ENCODE peak calls at places on chromosomes 1 and 21, in six cellular contexts. W is activated CD4-positive, alpha-beta T cell treated with anti-CD3 and anti-CD28 coated beads, Interleukin-2, amount 50 U/mL, for 1 hour; N is stimulated activated CD4-positive, alpha-beta T cell treated with anti-CD3 and anti-CD28 coated beads, Interleukin-2, amount 100 ng/mL, for 48 hours; T is stimulated activated CD8-positive, alpha-beta memory T cell treated with anti-CD3 and anti-CD28 coated beads, Interleukin-2, amount 100 ng/mL, for 1 hour; S is iPS DF 6.9; U is HAP-1. Z is an unnamed sample.

GRCh38 chr1:165542015-165542631 is 1.7 kb upstream of the LRRC52 start:
- DNase-seq in S (no peak), W (no peak), U (no peak), N (no peak), T (no peak), Z (no peak)

GRCh38 chr1:234627009-234627950 is 17.3 kb upstream of the IRF2BP2 start:
- DNase-seq in W (no peak), U (no peak), S (no peak), N (no peak), T (no peak), Z (no peak)

GRCh38 chr1:25971044-25971881 is 26.6 kb downstream of the PAFAH2 start:
- DNase-seq in T (no peak), S (no peak), N (no peak), W (peak), U (no peak), Z (peak)

GRCh38 chr1:115814685-115815398 is 26.1 kb downstream of the NHLH2 start:
- DNase-seq in T (no peak), W (no peak), N (no peak), S (no peak), U (no peak), Z (no peak)

GRCh38 chr1:166676981-166677380 is 162.3 kb upstream of the POGK start:
- DNase-seq in T (no peak), N (no peak), S (no peak), W (no peak), U (no peak), Z (no peak)

GRCh38 chr21:29022141-29022540 is 2.3 kb upstream of the USP16 start:
- DNase-seq in W (no peak), T (no peak), S (no peak), N (no peak), U (no peak), Z (peak)

GRCh38 chr1:118338991-118339390 is 154.0 kb upstream of the SPAG17 start:
- DNase-seq in S (no peak), W (no peak), N (no peak), U (no peak), T (no peak), Z (no peak)

GRCh38 chr1:23555949-23556640 is 3.2 kb downstream of the ID3 start:
- DNase-seq in N (no peak), S (no peak), W (no peak), T (no peak), U (peak), Z (no peak)

GRCh38 chr1:68211781-68212180 is 20.5 kb downstream of the WLS start:
- DNase-seq in W (no peak), U (no peak), S (no peak), T (no peak), N (no peak), Z (no peak)

GRCh38 chr1:159612211-159612885 is 24.7 kb downstream of the APCS start:
- DNase-seq in W (no peak), N (no peak), U (no peak), T (no peak), S (no peak), Z (no peak)

GRCh38 chr1:171935664-171936063 is 94.4 kb downstream of the DNM3 start:
- DNase-seq in N (no peak), S (no peak), U (no peak), W (no peak), T (no peak), Z (no peak)

GRCh38 chr1:209048961-209049669 is 534.4 kb upstream of the CAMK1G start:
- DNase-seq in T (no peak), W (no peak), S (no peak), U (no peak), N (no peak), Z (no peak)

GRCh38 chr1:153617677-153618076 is 1.6 kb upstream of the S100A14 start:
- DNase-seq in S (peak), U (no peak), W (peak), N (peak), T (no peak), Z (no peak)

GRCh38 chr21:37849703-37850102 is 66.6 kb downstream of the KCNJ6 start:
- DNase-seq in W (no peak), U (no peak), S (no peak), N (no peak), T (no peak), Z (no peak)

GRCh38 chr1:20683614-20684013 is 22.4 kb upstream of the DDOST start:
- DNase-seq in N (no peak), T (no peak), U (no peak), W (no peak), S (no peak), Z (no peak)

GRCh38 chr1:14426854-14427253 is 171.6 kb upstream of the KAZN start:
- DNase-seq in W (no peak), S (no peak), T (no peak), N (no peak), U (no peak), Z (no peak)

GRCh38 chr1:6424000-6424565 is 493 bp upstream of the ESPN start:
- DNase-seq in W (no peak), N (no peak), S (no peak), T (no peak), U (no peak), Z (no peak)

GRCh38 chr1:62420214-62420613 is 16.6 kb upstream of the USP1 start:
- DNase-seq in U (no peak), N (no peak), S (no peak), W (no peak), T (no peak), Z (no peak)

GRCh38 chr1:228083871-228084278 is 1.4 kb downstream of the ARF1 start:
- DNase-seq in W (no peak), N (no peak), T (no peak), S (no peak), U (no peak), Z (no peak)

GRCh38 chr1:24275510-24275909 is 43.6 kb upstream of the GRHL3 start:
- DNase-seq in N (no peak), U (no peak), W (no peak), S (no peak), T (no peak), Z (no peak)

GRCh38 chr21:24225432-24225831 is 1381.8 kb downstream of the MRPL39 start:
- DNase-seq in W (no peak), S (no peak), N (no peak), U (no peak), T (no peak), Z (no peak)

GRCh38 chr1:20430355-20431290 is 55.4 kb downstream of the CAMK2N1 start:
- DNase-seq in W (peak), U (peak), T (no peak), S (peak), N (peak), Z (peak)

GRCh38 chr1:115679141-115679611 is 37.4 kb downstream of the VANGL1 start:
- DNase-seq in N (no peak), U (no peak), W (no peak), T (no peak), S (no peak), Z (no peak)

GRCh38 chr1:85343612-85344255 is 67.3 kb upstream of the BCL10 start:
- DNase-seq in U (peak), T (no peak), S (no peak), W (no peak), N (no peak), Z (no peak)

GRCh38 chr1:172220376-172220775 is 200.1 kb upstream of the C1orf105 start:
- DNase-seq in T (no peak), N (no peak), W (no peak), S (no peak), U (no peak), Z (no peak)

GRCh38 chr21:45286671-45287437 is 841 bp downstream of the POFUT2 start:
- DNase-seq in N (no peak), W (no peak), U (no peak), T (no peak), S (no peak), Z (no peak)

GRCh38 chr1:38693031-38693430 is 166.5 kb downstream of the RRAGC start:
- DNase-seq in W (no peak), S (no peak), T (no peak), U (no peak), N (no peak), Z (no peak)

GRCh38 chr21:46095106-46095719 is 2.7 kb upstream of the COL6A2 start:
- DNase-seq in N (no peak), S (no peak), T (no peak), U (no peak), W (no peak), Z (no peak)

GRCh38 chr1:104648269-104648691 is 898.6 kb downstream of the AMY1C start:
- DNase-seq in T (no peak), U (peak), S (peak), W (no peak), N (no peak), Z (no peak)

GRCh38 chr1:79711001-79711431 is 704.5 kb upstream of the ADGRL4 start:
- DNase-seq in T (no peak), W (no peak), N (no peak), U (no peak), S (no peak), Z (no peak)

GRCh38 chr1:204465469-204466415 is 28.9 kb downstream of the PIK3C2B start:
- DNase-seq in U (no peak), W (no peak), N (no peak), T (no peak), S (no peak), Z (no peak)

GRCh38 chr1:178127482-178127881 is 33.6 kb downstream of the RASAL2 start:
- DNase-seq in T (no peak), S (no peak), N (no peak), U (no peak), W (no peak), Z (no peak)

Z was measured in CD4-positive, CD25-positive, alpha-beta regulatory T cell.